ENCODE peak calls at places on chromosomes 13 and 19, in seven cellular contexts. F is K562, H is WTC11, X is H1, P is GM12878, Q is HCT116, V is HepG2. C is an unnamed sample.

GRCh38 chr19:1016647-1017114 is 4.2 kb downstream of the TMEM259 start:
- DNase-seq in F (no peak), H (no peak), X (no peak), P (no peak), Q (no peak), V (no peak), C (no peak)

GRCh38 chr19:4206818-4207484 is 22.4 kb upstream of the EBI3 start:
- DNase-seq in F (no peak), H (no peak), X (no peak), P (no peak), Q (peak; percentile 63), V (no peak), C (no peak)

GRCh38 chr13:42574435-42575311 is 721 bp downstream of the TNFSF11 start:
- DNase-seq in F (no peak), H (peak; percentile 29), X (no peak), P (no peak), Q (no peak), V (no peak), C (no peak)

GRCh38 chr19:31270897-31271568 is 78.2 kb downstream of the TSHZ3 start:
- DNase-seq in F (no peak), H (no peak), X (no peak), P (no peak), Q (no peak), V (no peak), C (no peak)

GRCh38 chr19:48484247-48484893 is 15.2 kb downstream of the CYTH2 start:
- DNase-seq in F (no peak), H (no peak), X (no peak), P (no peak), Q (no peak), V (no peak), C (no peak)

GRCh38 chr19:36215276-36216171 is 618 bp downstream of the ZNF146 start:
- DNase-seq in F (no peak), H (no peak), X (no peak), P (no peak), Q (no peak), V (no peak), C (no peak)

GRCh38 chr19:34974631-34975030 is 10.6 kb upstream of the ZNF792 start:
- DNase-seq in F (no peak), H (no peak), X (no peak), P (no peak), Q (no peak), V (no peak), C (no peak)

GRCh38 chr13:113022391-113023216 is 53.6 kb downstream of the MCF2L start:
- DNase-seq in F (no peak), H (peak; percentile 34), X (no peak), P (no peak), Q (no peak), V (peak; percentile 98), C (no peak)

GRCh38 chr19:7772752-7773291 is 9.8 kb downstream of the CLEC4M start:
- DNase-seq in F (no peak), H (no peak), X (no peak), P (peak; percentile 68), Q (no peak), V (no peak), C (no peak)

DNA sequence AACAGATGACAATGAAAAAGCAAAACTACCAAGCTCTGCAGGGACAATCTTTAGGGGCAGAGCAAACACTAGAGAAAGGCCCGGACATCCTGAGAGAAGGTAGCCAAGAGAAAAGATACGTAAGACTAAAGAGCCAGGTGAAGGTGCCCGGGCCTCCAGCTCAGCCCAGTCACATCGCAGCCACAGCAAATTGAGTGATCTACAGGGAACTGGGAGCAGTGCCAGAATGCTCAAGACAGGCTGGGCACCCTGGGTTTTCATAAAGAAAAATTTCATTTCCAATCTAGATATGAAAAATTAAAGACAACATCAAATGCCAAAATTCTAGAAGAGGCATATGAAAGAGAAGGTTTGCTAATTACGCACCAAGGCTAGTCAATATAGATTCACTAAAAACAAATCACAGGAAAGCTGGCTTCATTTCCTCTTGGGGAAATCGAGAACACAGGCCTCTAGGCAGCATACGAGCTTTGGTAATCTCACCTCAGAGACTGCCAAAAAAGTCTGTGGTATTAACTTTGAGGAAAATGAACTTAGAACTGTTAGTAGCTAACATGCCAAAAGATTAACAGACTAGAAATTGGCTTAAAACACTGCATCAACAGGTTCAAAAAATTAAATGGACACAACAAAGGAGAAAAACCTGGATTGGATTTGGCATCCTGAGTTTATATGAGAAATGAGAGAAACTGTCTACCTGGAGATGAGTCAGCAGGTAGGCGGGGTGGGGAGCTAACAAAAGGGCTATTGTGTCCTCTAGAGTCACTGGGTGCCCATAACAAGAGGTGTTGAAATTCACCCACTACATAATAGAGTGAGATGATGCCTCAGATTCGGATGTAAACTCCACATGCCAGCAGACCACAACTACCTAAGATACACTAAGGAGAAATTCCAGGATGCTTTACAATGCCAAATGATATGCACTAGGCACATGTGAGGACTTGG is 6.6 kb downstream of the ANKRD10 start:
- DNase-seq in F (no peak), H (no peak), X (peak; percentile 75), P (no peak), Q (peak; percentile 95), V (peak; percentile 94), C (no peak)
- TF ChIP-seq SP1 in F (no peak), H (peak; percentile 43), X (no peak), P (no peak), Q (no peak), V (no peak), C (no peak)

GRCh38 chr19:44700547-44700946 is 1.6 kb downstream of the CEACAM16 start:
- DNase-seq in F (no peak), H (no peak), X (no peak), P (no peak), Q (no peak), V (no peak), C (no peak)

GRCh38 chr19:44697670-44698034 is 1.3 kb upstream of the CEACAM16 start:
- DNase-seq in F (no peak), H (no peak), X (no peak), P (no peak), Q (no peak), V (no peak), C (no peak)

GRCh38 chr19:44698492-44699201 is at the start of gene CEACAM16:
- DNase-seq in F (no peak), H (no peak), X (no peak), P (no peak), Q (no peak), V (no peak), C (no peak)

GRCh38 chr19:44694184-44694579 is 4.8 kb upstream of the CEACAM16 start:
- DNase-seq in F (peak; percentile 44), H (no peak), X (no peak), P (no peak), Q (no peak), V (no peak), C (peak; percentile 34)

DNA sequence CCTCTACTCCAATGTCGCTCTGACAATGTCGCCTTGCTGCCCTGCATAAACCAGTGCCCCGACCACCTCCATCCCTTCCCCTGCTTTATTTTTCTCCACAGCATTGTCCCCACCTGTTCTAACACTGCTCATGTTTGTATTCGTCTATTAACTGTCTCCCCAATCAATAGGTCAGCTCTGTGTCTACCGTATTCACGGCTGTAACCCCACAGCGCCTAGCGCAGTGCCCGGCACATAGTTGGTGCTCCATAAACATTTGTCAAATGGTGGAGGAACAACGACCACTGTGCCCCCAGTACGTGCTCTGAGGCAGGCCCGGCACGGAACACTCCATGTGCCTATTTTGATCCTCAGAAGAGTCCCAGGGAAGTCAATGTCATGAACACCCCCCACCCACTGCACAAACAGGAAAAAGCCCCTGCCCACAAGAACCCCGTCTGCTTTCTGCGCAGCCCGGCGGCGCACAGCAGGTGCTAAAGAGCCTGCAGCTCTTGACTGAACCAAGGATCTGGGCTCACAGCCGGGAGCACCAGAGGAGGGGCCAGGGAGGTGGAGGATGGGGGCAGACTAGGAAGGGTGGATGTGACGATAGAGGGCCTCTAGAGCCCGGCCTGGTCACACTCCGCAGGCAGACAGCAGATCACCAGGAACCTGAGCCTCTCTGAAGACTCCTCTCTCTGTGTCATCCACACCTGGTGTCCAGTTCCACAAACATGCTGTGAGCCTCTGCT is 1.8 kb upstream of the CEACAM16 start:
- DNase-seq in F (no peak), H (no peak), X (no peak), P (no peak), Q (no peak), V (no peak), C (no peak)
- TF ChIP-seq SP1 in F (no peak), H (no peak), X (no peak), P (no peak), Q (no peak), V (no peak), C (no peak)

DNA sequence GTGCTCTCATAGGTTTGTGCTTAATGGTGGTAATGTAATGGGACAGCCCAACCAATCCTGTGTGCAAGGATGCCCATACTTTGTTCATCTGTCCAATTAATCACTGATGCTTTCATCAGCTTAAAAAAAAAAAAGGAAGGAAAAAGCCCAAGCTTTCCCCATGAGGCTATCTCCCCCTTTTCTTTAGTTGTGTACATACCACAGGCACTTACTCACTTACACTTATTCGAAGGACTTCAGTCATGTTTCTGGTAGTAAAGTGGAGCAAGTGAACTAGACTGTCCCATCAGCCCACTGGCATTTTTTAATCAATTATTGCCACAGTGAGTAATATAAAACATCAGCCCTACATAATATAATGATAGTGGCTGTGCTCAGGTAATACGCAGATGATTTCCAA is 183.5 kb upstream of the UFM1 start:
- DNase-seq in F (no peak), H (no peak), X (no peak), P (no peak), Q (no peak), V (no peak), C (no peak)
- TF ChIP-seq SP1 in F (no peak), H (no peak), X (no peak), P (no peak), Q (no peak), V (no peak), C (no peak)

DNA sequence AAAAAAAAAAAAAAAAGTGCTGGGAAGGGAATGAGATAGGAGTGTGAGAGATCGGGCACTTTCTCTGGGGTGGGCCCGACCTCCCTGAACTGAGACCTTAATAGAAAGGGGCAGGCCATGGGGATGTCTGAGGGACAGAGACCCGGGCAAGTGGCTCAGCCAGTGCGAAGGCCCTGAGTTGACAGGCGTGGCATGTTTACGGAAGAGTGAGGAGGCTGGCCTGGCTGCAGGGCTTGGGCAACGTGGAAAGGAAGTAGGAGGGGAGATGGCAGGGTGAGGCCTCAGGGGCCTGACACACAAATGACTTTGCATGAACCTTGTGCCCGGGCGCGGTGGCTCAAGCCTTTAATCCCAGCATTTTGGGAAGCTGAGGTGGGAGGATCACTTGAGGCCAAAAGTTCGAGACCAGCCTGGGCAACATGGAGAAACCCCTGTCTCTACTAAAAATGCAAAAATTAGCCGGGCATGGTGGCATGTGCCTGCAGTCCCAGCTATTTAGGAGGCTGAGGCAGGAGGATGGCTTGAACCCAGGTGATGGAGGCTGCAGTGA is 13.9 kb downstream of the FCHO1 start:
- DNase-seq in F (no peak), H (no peak), X (no peak), P (no peak), Q (no peak), V (peak; percentile 88), C (no peak)
- TF ChIP-seq SP1 in F (no peak), H (no peak), X (no peak), P (no peak), Q (no peak), V (no peak), C (no peak)

GRCh38 chr13:100941811-100942361 is 267.3 kb upstream of the TMTC4 start:
- DNase-seq in F (no peak), H (no peak), X (no peak), P (no peak), Q (no peak), V (no peak), C (no peak)
- TF ChIP-seq SP1 in F (no peak), H (no peak), X (no peak), P (no peak), Q (no peak), V (no peak), C (no peak)